ENCODE peak calls at places on chromosomes 1 and 21, in seven cellular contexts. G, Z, W, N, F, P and O are unnamed samples.

GRCh38 chr21:46094401-46095105 is 3.4 kb upstream of the COL6A2 start:
- DNase-seq in F (no peak), N (no peak), Z (no peak), W (no peak), P (no peak), G (no peak), O (no peak)

GRCh38 chr21:43858806-43859648 is 6.0 kb upstream of the AGPAT3 start:
- DNase-seq in G (no peak), Z (no peak), N (no peak), F (no peak), P (no peak), W (no peak), O (no peak)

GRCh38 chr21:33403128-33403785 is at the start of gene IFNGR2:
- DNase-seq in F (no peak), Z (peak; percentile 24), W (peak; percentile 65), N (peak; percentile 72), P (no peak), G (peak; percentile 24), O (peak; percentile 33)

GRCh38 chr21:45502600-45502999 is 39.6 kb downstream of the SLC19A1 start:
- DNase-seq in N (no peak), G (no peak), P (no peak), W (peak; percentile 23), Z (no peak), F (no peak), O (no peak)

GRCh38 chr1:218345673-218346390 is 696 bp downstream of the TGFB2 start:
- DNase-seq in F (no peak), N (peak; percentile 42), W (peak; percentile 87), Z (peak; percentile 56), P (peak; percentile 64), G (peak; percentile 75), O (no peak)

GRCh38 chr1:225447001-225447615 is 19.3 kb upstream of the LBR start:
- DNase-seq in P (no peak), G (no peak), W (no peak), F (no peak), Z (no peak), N (no peak), O (no peak)

GRCh38 chr1:64195089-64195410 is 8.4 kb upstream of the UBE2U start:
- DNase-seq in G (no peak), F (no peak), W (no peak), P (no peak), Z (no peak), N (no peak), O (no peak)

GRCh38 chr21:25179116-25179515 is 428.2 kb downstream of the MRPL39 start:
- DNase-seq in Z (no peak), G (no peak), N (no peak), F (no peak), P (no peak), W (no peak), O (no peak)

GRCh38 chr1:114310771-114311251 is 157.1 kb upstream of the SYT6 start:
- DNase-seq in G (no peak), N (no peak), W (no peak), P (peak; percentile 63), F (no peak), Z (no peak), O (no peak)

GRCh38 chr1:193143285-193143684 is 21.5 kb downstream of the CDC73 start:
- DNase-seq in F (no peak), W (no peak), P (no peak), G (no peak), N (no peak), Z (no peak), O (no peak)

GRCh38 chr1:234866007-234866866 is 256.3 kb upstream of the IRF2BP2 start:
- DNase-seq in N (no peak), Z (no peak), W (peak; percentile 62), G (peak; percentile 56), P (peak; percentile 93), F (peak; percentile 66), O (no peak)

GRCh38 chr21:35048183-35048601 is 910 bp downstream of the RUNX1 start:
- DNase-seq in Z (no peak), F (no peak), W (peak; percentile 90), P (no peak), N (no peak), G (peak; percentile 35), O (no peak)

GRCh38 chr1:187413770-187414169 is 585.0 kb downstream of the PLA2G4A start:
- DNase-seq in G (no peak), N (no peak), P (no peak), W (no peak), Z (no peak), F (no peak), O (no peak)

GRCh38 chr1:94125551-94126514 is 4.9 kb upstream of the ABCA4 start:
- DNase-seq in W (no peak), P (no peak), G (peak; percentile 20), Z (no peak), N (no peak), F (no peak), O (peak; percentile 48)

GRCh38 chr1:225736651-225737097 is 41.0 kb upstream of the SRP9 start:
- DNase-seq in F (no peak), N (no peak), G (no peak), W (no peak), P (no peak), Z (no peak), O (no peak)

GRCh38 chr1:230356869-230357778 is 69.0 kb downstream of the PGBD5 start:
- DNase-seq in P (no peak), F (no peak), G (no peak), N (no peak), Z (no peak), W (no peak), O (no peak)

GRCh38 chr21:27425172-27425571 is 458.3 kb upstream of the ADAMTS5 start:
- DNase-seq in N (no peak), G (no peak), F (no peak), Z (no peak), P (no peak), W (no peak), O (no peak)

GRCh38 chr1:84365225-84366221 is 32.8 kb upstream of the DNASE2B start:
- DNase-seq in G (peak; percentile 91), N (no peak), W (no peak), P (peak; percentile 98), Z (no peak), F (peak; percentile 71), O (peak; percentile 10)

GRCh38 chr1:21874778-21875547 is 62.1 kb downstream of the HSPG2 start:
- DNase-seq in Z (peak; percentile 82), N (no peak), W (peak; percentile 56), F (no peak), P (no peak), G (no peak), O (no peak)

GRCh38 chr1:29513357-29513756 is 277.0 kb downstream of the PTPRU start:
- DNase-seq in G (peak; percentile 67), N (peak; percentile 48), Z (no peak), P (peak; percentile 64), W (no peak), F (peak; percentile 59), O (peak; percentile 23)

GRCh38 chr1:210418863-210419641 is 90.3 kb downstream of the HHAT start:
- DNase-seq in F (no peak), Z (no peak), G (no peak), N (no peak), W (no peak), P (no peak), O (no peak)

GRCh38 chr21:44630440-44630839 is 3.5 kb downstream of the KRTAP10-9 start:
- DNase-seq in N (no peak), F (no peak), G (no peak), P (no peak), W (no peak), Z (no peak), O (no peak)

GRCh38 chr1:176843352-176844297 is 320.9 kb downstream of the ASTN1 start:
- DNase-seq in W (no peak), P (no peak), N (no peak), Z (peak; percentile 12), F (no peak), G (peak; percentile 12), O (no peak)

GRCh38 chr1:106746448-106747085 is 309.9 kb upstream of the PRMT6 start:
- DNase-seq in G (no peak), N (no peak), P (no peak), W (no peak), F (no peak), Z (no peak), O (no peak)

GRCh38 chr1:186102559-186103148 is 272.4 kb downstream of the TPR start:
- DNase-seq in W (no peak), N (no peak), P (peak; percentile 92), Z (no peak), F (peak; percentile 14), G (peak; percentile 55), O (no peak)

GRCh38 chr1:218739426-218739825 is 394.3 kb downstream of the TGFB2 start:
- DNase-seq in W (peak; percentile 77), F (no peak), G (no peak), Z (no peak), N (no peak), P (peak; percentile 24), O (no peak)

GRCh38 chr21:29638761-29639327 is 301.0 kb downstream of the GRIK1 start:
- DNase-seq in Z (no peak), F (no peak), G (no peak), P (no peak), W (no peak), N (no peak), O (no peak)

GRCh38 chr1:206471415-206471801 is 1.1 kb downstream of the IKBKE start:
- DNase-seq in P (no peak), Z (no peak), W (no peak), F (no peak), G (no peak), N (no peak), O (no peak)

GRCh38 chr1:101239095-101240040 is 2.5 kb downstream of the S1PR1 start:
- DNase-seq in P (no peak), N (no peak), F (no peak), W (no peak), G (no peak), Z (no peak), O (no peak)

GRCh38 chr1:6646499-6647148 is 22.0 kb downstream of the THAP3 start:
- DNase-seq in P (peak; percentile 31), G (peak; percentile 24), W (no peak), N (peak; percentile 55), Z (peak; percentile 11), F (peak; percentile 33), O (peak; percentile 55)